ENCODE peak calls at places on chromosome 17, in nine cellular contexts. V is NCI-H82, G is NCI-H1092, K is HEK293T, B is NCI-H748 treated with DMSO at 0.1 percent for 48 hours, M is ELF-1, E is head of caudate nucleus, I is colonic mucosa, Z is brain pericyte. S is an unnamed sample.

GRCh38 chr17:4232168-4232813 is 31.5 kb downstream of the ANKFY1 start:
- DNase-seq in Z (no peak), G (no peak), K (no peak), E (no peak), B (no peak), M (no peak), I (no peak), V (no peak), S (no peak)

GRCh38 chr17:59178266-59178665 is 22.7 kb downstream of the PRR11 start:
- DNase-seq in M (no peak), K (no peak), B (no peak), G (no peak), V (no peak), Z (no peak), I (no peak), E (no peak), S (no peak)

GRCh38 chr17:42563543-42563942 is 1.6 kb downstream of the COASY start:
- DNase-seq in K (no peak), E (no peak), V (no peak), G (no peak), B (no peak), M (no peak), Z (no peak), I (no peak), S (no peak)

GRCh38 chr17:34726536-34727384 is 147.4 kb downstream of the TMEM132E start:
- DNase-seq in E (no peak), M (no peak), K (no peak), B (no peak), G (no peak), I (no peak), Z (no peak), V (peak), S (no peak)

GRCh38 chr17:14203392-14203791 is 33.3 kb downstream of the CDRT15 start:
- DNase-seq in G (no peak), E (no peak), V (peak), M (no peak), K (no peak), B (no peak), I (no peak), Z (no peak), S (no peak)

GRCh38 chr17:59409336-59410048 is 78.0 kb downstream of the YPEL2 start:
- DNase-seq in Z (no peak), E (no peak), K (no peak), M (peak), G (no peak), B (no peak), I (no peak), V (no peak), S (no peak)

GRCh38 chr17:79777166-79777843 is 643 bp upstream of the CBX2 start:
- DNase-seq in B (peak), G (peak), E (peak), M (peak), Z (no peak), K (no peak), I (peak), V (peak), S (no peak)

GRCh38 chr17:56478836-56479447 is 114.6 kb upstream of the NOG start:
- DNase-seq in I (peak), G (no peak), V (peak), M (peak), E (no peak), B (no peak), Z (no peak), K (peak), S (no peak)

GRCh38 chr17:56756536-56756935 is 77.2 kb downstream of the C17orf67 start:
- DNase-seq in V (no peak), G (no peak), E (no peak), Z (no peak), K (no peak), I (no peak), M (no peak), B (no peak), S (no peak)

S was measured in GOT3.